ENCODE peak calls at places on chromosomes 16 and 17, in six cellular contexts. B is hippocampal formation, V is right lobe of liver, N is non-pigmented ciliary epithelial cell, T is transverse colon, L is body of pancreas. M is an unnamed sample.

GRCh38 chr16:64253525-64253924 is 868.3 kb downstream of the CDH11 start:
- DNase-seq in B (no peak), V (no peak), N (no peak), T (no peak), L (no peak), M (no peak)

GRCh38 chr16:1613728-1614225 is 1.6 kb downstream of the CRAMP1 start:
- DNase-seq in B (no peak), V (no peak), N (no peak), T (peak; percentile 24), L (peak; percentile 24), M (no peak)

GRCh38 chr16:27790546-27791403 is 240.8 kb downstream of the KATNIP start:
- DNase-seq in B (no peak), V (no peak), N (no peak), T (no peak), L (no peak), M (no peak)

GRCh38 chr16:1859650-1860049 is 12.3 kb downstream of the MEIOB start:
- DNase-seq in B (no peak), V (no peak), N (no peak), T (peak; percentile 64), L (no peak), M (no peak)

GRCh38 chr16:69423189-69423588 is 1.2 kb upstream of the CYB5B start:
- DNase-seq in B (no peak), V (no peak), N (no peak), T (no peak), L (no peak), M (no peak)

GRCh38 chr16:50747206-50747956 is 5.5 kb downstream of the CYLD start:
- DNase-seq in B (no peak), V (no peak), N (no peak), T (no peak), L (no peak), M (no peak)

GRCh38 chr17:37476431-37477130 is 13.1 kb upstream of the DUSP14 start:
- DNase-seq in B (no peak), V (no peak), N (no peak), T (peak; percentile 14), L (no peak), M (no peak)

GRCh38 chr16:83627996-83628395 is 179.8 kb upstream of the HSBP1 start:
- DNase-seq in B (no peak), V (no peak), N (no peak), T (no peak), L (no peak), M (no peak)

M was measured in NK-92 treated with Interleukin-12 subunit alpha and Interleukin-12 subunit beta, amount 100 ng/mL, for 24 hours.